ENCODE peak calls at places on chromosomes 12 and 14, in six cellular contexts. M is esophagus squamous epithelium, G is left lung, Q is ascending aorta, V is uterus, B is Peyer's patch. C is an unnamed sample.

GRCh38 chr12:4116251-4117111 is 157.1 kb upstream of the CCND2 start:
- DNase-seq in M (no peak), G (no peak), Q (peak; percentile 54), V (no peak), B (peak; percentile 65), C (no peak)

GRCh38 chr14:49636866-49637265 is 1.8 kb upstream of the DNAAF2 start:
- DNase-seq in M (no peak), G (no peak), Q (no peak), V (no peak), B (no peak), C (no peak)

GRCh38 chr14:27392153-27392552 is 794.3 kb upstream of the NOVA1 start:
- DNase-seq in M (no peak), G (no peak), Q (no peak), V (no peak), B (no peak), C (no peak)

GRCh38 chr12:93790472-93791152 is 113.4 kb downstream of the CRADD start:
- DNase-seq in M (no peak), G (no peak), Q (no peak), V (no peak), B (no peak), C (no peak)

GRCh38 chr14:37091651-37092050 is 80.8 kb downstream of the SLC25A21 start:
- DNase-seq in M (no peak), G (no peak), Q (no peak), V (no peak), B (no peak), C (no peak)

GRCh38 chr14:35155962-35156361 is 33.6 kb downstream of the PRORP start:
- DNase-seq in M (no peak), G (no peak), Q (no peak), V (no peak), B (no peak), C (peak; percentile 22)

GRCh38 chr12:16880864-16881285 is 274.9 kb upstream of the LMO3 start:
- DNase-seq in M (no peak), G (peak; percentile 39), Q (no peak), V (no peak), B (peak; percentile 38), C (no peak)

GRCh38 chr14:105075364-105076295 is 10.4 kb upstream of the GPR132 start:
- DNase-seq in M (no peak), G (peak; percentile 80), Q (no peak), V (no peak), B (peak; percentile 81), C (peak; percentile 86)

GRCh38 chr14:101894365-101895113 is 69.8 kb upstream of the DYNC1H1 start:
- DNase-seq in M (no peak), G (no peak), Q (no peak), V (no peak), B (no peak), C (no peak)

GRCh38 chr14:93086441-93087055 is 29.2 kb downstream of the ITPK1 start:
- DNase-seq in M (no peak), G (peak; percentile 43), Q (no peak), V (no peak), B (no peak), C (peak; percentile 56)

GRCh38 chr12:115946092-115946491 is 331.4 kb downstream of the MED13L start:
- DNase-seq in M (no peak), G (no peak), Q (no peak), V (no peak), B (no peak), C (no peak)

GRCh38 chr14:74400919-74401503 is 25.0 kb downstream of the SYNDIG1L start:
- DNase-seq in M (no peak), G (no peak), Q (peak; percentile 52), V (no peak), B (no peak), C (no peak)

GRCh38 chr14:27228053-27228452 is 630.2 kb upstream of the NOVA1 start:
- DNase-seq in M (no peak), G (no peak), Q (no peak), V (no peak), B (no peak), C (no peak)

GRCh38 chr12:11584213-11584855 is 65.1 kb upstream of the ETV6 start:
- DNase-seq in M (no peak), G (no peak), Q (no peak), V (no peak), B (no peak), C (no peak)

GRCh38 chr14:95026851-95027463 is 130.4 kb downstream of the DICER1 start:
- DNase-seq in M (no peak), G (no peak), Q (no peak), V (no peak), B (peak; percentile 36), C (no peak)

GRCh38 chr12:122183588-122183940 is 641 bp downstream of the LRRC43 start:
- DNase-seq in M (no peak), G (no peak), Q (no peak), V (no peak), B (no peak), C (no peak)

GRCh38 chr12:122182887-122183587 is at the start of gene LRRC43:
- DNase-seq in M (no peak), G (peak; percentile 89), Q (no peak), V (no peak), B (peak; percentile 66), C (peak; percentile 49)

GRCh38 chr12:122185494-122186082 is 2.7 kb downstream of the LRRC43 start:
- DNase-seq in M (no peak), G (no peak), Q (no peak), V (no peak), B (no peak), C (no peak)

GRCh38 chr12:122185079-122185478 is 2.2 kb downstream of the LRRC43 start:
- DNase-seq in M (no peak), G (no peak), Q (no peak), V (no peak), B (no peak), C (no peak)

GRCh38 chr12:122184522-122184921 is 1.6 kb downstream of the LRRC43 start:
- DNase-seq in M (no peak), G (no peak), Q (no peak), V (no peak), B (peak; percentile 53), C (peak; percentile 32)
- TF ChIP-seq CTCF in M (no peak), G (no peak), Q (no peak), V (no peak), B (no peak), C (no peak)

GRCh38 chr12:14938301-14938700 is at the start of gene ERP27:
- DNase-seq in M (no peak), G (no peak), Q (no peak), V (no peak), B (no peak), C (no peak)
- H3K36me3 ChIP-seq in M (no peaks in the 10 kb centered on the region), G (no peaks in the 10 kb centered on the region), Q (peaks cover 12% of the 10 kb centered on the region), V (no peaks in the 10 kb centered on the region), B (no peaks in the 10 kb centered on the region), C (peaks cover 5% of the 10 kb centered on the region)

GRCh38 chr12:103755425-103755824 is 85.6 kb downstream of the NT5DC3 start:
- DNase-seq in M (no peak), G (no peak), Q (no peak), V (no peak), B (no peak), C (no peak)

GRCh38 chr12:103751600-103751999 is 89.4 kb downstream of the NT5DC3 start:
- DNase-seq in M (no peak), G (no peak), Q (no peak), V (no peak), B (no peak), C (no peak)

GRCh38 chr12:103748875-103749274 is 92.2 kb downstream of the NT5DC3 start:
- DNase-seq in M (no peak), G (no peak), Q (no peak), V (no peak), B (no peak), C (no peak)

GRCh38 chr12:103748002-103748401 is 93.0 kb downstream of the NT5DC3 start:
- DNase-seq in M (no peak), G (no peak), Q (no peak), V (no peak), B (no peak), C (no peak)

GRCh38 chr12:103751171-103751570 is 89.9 kb downstream of the NT5DC3 start:
- DNase-seq in M (no peak), G (no peak), Q (no peak), V (no peak), B (no peak), C (no peak)
- TF ChIP-seq CTCF in M (no peak), G (no peak), Q (no peak), V (no peak), B (no peak), C (peak; percentile 52)

DNA sequence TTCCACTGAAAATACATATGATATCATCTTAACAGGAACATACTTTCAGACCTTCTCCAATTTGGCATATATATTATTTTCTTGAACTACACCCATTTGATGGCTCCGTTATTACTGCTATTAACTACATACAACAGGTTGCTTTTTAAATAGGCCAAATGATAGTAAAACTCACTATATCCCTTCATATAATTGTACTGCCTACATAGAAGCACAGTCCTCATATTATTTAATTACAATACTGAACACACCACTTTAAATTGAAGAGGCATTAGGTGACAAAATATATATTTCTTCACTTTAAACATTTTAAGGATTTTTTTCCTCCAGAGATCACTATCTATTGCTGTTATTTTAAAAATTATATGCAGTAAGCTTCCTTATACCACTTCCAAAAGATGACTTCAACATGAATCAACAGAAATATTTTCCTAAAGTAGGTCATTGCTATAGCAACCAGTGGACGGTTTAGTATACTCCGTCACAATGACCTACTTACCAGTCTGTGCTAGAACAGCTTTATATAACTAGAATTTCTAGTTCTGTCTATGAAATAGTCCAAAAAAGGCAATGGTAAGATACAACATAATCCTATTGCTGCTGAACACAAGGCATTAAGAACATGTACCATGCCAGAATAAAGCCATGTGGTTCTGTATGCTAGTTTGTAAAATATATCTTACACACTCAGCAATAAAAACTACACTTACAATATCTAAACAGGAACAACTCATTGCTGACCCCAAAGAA is 40.5 kb upstream of the MTERF2 start:
- DNase-seq in M (no peak), G (no peak), Q (no peak), V (peak; percentile 22), B (no peak), C (no peak)
- H3K36me3 ChIP-seq in M (no peaks in the 10 kb centered on the region), G (no peaks in the 10 kb centered on the region), Q (no peaks in the 10 kb centered on the region), V (no peaks in the 10 kb centered on the region), B (no peaks in the 10 kb centered on the region), C (no peaks in the 10 kb centered on the region)

GRCh38 chr14:91484186-91484585 is 25.9 kb downstream of the PPP4R3A start:
- DNase-seq in M (no peak), G (no peak), Q (no peak), V (no peak), B (no peak), C (no peak)
- TF ChIP-seq CTCF in M (no peak), G (no peak), Q (no peak), V (no peak), B (peak; percentile 14), C (peak; percentile 9)